ENCODE peak calls at places on chromosomes 12 and 14, in five cellular contexts. X is T-helper 9 cell, Q is activated T-cell treated with anti-CD3 and anti-CD28 coated beads for 1 hour, I is RPMI7951, A is kidney epithelial cell. W is an unnamed sample.

GRCh38 chr12:30882706-30883105 is 43.8 kb upstream of the TSPAN11 start:
- DNase-seq in A (no peak), I (peak), Q (no peak), X (no peak), W (no peak)

GRCh38 chr12:78403681-78404080 is 460.9 kb upstream of the SYT1 start:
- DNase-seq in I (peak), Q (no peak), A (peak), X (no peak), W (no peak)

GRCh38 chr12:127640181-127640886 is 626.6 kb upstream of the TMEM132C start:
- DNase-seq in A (no peak), I (peak), X (no peak), Q (no peak), W (no peak)

GRCh38 chr12:127774828-127775227 is 492.1 kb upstream of the TMEM132C start:
- DNase-seq in A (no peak), X (no peak), Q (no peak), I (no peak), W (no peak)

GRCh38 chr14:96091149-96091693 is 52.1 kb downstream of the C14orf132 start:
- DNase-seq in X (no peak), A (no peak), Q (no peak), I (no peak), W (no peak)

GRCh38 chr12:44972746-44973421 is 78.0 kb downstream of the DBX2 start:
- DNase-seq in Q (no peak), I (peak), X (no peak), A (no peak), W (no peak)

GRCh38 chr12:127172857-127173256 is 1094.1 kb upstream of the TMEM132C start:
- DNase-seq in X (no peak), I (no peak), Q (no peak), A (no peak), W (no peak)

GRCh38 chr12:5522358-5523335 is 90.7 kb downstream of the NTF3 start:
- DNase-seq in I (no peak), Q (no peak), X (no peak), A (no peak), W (no peak)

GRCh38 chr12:50024804-50025186 is 499 bp downstream of the RACGAP1 start:
- DNase-seq in I (peak), X (no peak), Q (no peak), A (no peak), W (no peak)

GRCh38 chr12:80659512-80660094 is 47.8 kb upstream of the MYF6 start:
- DNase-seq in I (no peak), Q (no peak), A (no peak), X (no peak), W (no peak)

GRCh38 chr14:21056520-21057163 is 980 bp upstream of the RNASE8 start:
- DNase-seq in X (no peak), Q (no peak), A (no peak), I (peak), W (no peak)

GRCh38 chr14:99420711-99421110 is 59.9 kb downstream of the SETD3 start:
- DNase-seq in A (no peak), I (no peak), Q (no peak), X (no peak), W (no peak)

GRCh38 chr12:111777345-111778045 is 10.8 kb downstream of the ALDH2 start:
- DNase-seq in X (no peak), A (no peak), Q (no peak), I (no peak), W (no peak)

GRCh38 chr12:77202457-77203060 is 137.2 kb upstream of the E2F7 start:
- DNase-seq in Q (no peak), I (no peak), A (no peak), X (no peak), W (no peak)

GRCh38 chr12:46661161-46661845 is 164.5 kb downstream of the SLC38A4 start:
- DNase-seq in Q (no peak), I (peak), A (peak), X (no peak), W (no peak)

GRCh38 chr12:50507474-50507838 is 2.7 kb downstream of the DIP2B start:
- DNase-seq in Q (no peak), I (no peak), A (no peak), X (no peak), W (no peak)

GRCh38 chr14:58077621-58078020 is 74.4 kb downstream of the ARMH4 start:
- DNase-seq in Q (no peak), X (no peak), A (peak), I (peak), W (no peak)

GRCh38 chr12:34603382-34604035 is 581.2 kb downstream of the ALG10 start:
- DNase-seq in I (no peak), A (no peak), Q (no peak), X (no peak), W (no peak)

GRCh38 chr12:1870086-1870485 is 48.4 kb downstream of the CACNA2D4 start:
- DNase-seq in I (no peak), A (no peak), Q (no peak), X (no peak), W (no peak)

GRCh38 chr12:82449179-82449578 is 90.8 kb downstream of the METTL25 start:
- DNase-seq in A (no peak), X (no peak), Q (no peak), I (no peak), W (no peak)

GRCh38 chr14:78227466-78228077 is 57.4 kb downstream of the NRXN3 start:
- DNase-seq in X (no peak), Q (no peak), I (no peak), A (no peak), W (no peak)

GRCh38 chr14:106831322-106831720 is 1304.9 kb downstream of the TMEM121 start:
- DNase-seq in A (no peak), X (peak), Q (peak), I (no peak), W (peak)

GRCh38 chr12:124847675-124848074 is 16.0 kb downstream of the SCARB1 start:
- DNase-seq in I (peak), A (no peak), Q (no peak), X (no peak), W (no peak)

GRCh38 chr12:57893460-57894353 is 47.2 kb upstream of the CTDSP2 start:
- DNase-seq in Q (no peak), A (no peak), X (no peak), I (peak), W (no peak)

GRCh38 chr14:57833304-57833703 is 32.6 kb downstream of the SLC35F4 start:
- DNase-seq in Q (no peak), I (peak), A (peak), X (no peak), W (no peak)

GRCh38 chr12:108567388-108567787 is 5.0 kb downstream of the ISCU start:
- DNase-seq in I (no peak), X (no peak), A (no peak), Q (no peak), W (no peak)

GRCh38 chr12:108634225-108634795 is 616 bp upstream of the SELPLG start:
- DNase-seq in I (peak), X (no peak), A (no peak), Q (no peak), W (peak)

GRCh38 chr14:91230363-91231035 is 14.0 kb downstream of the GPR68 start:
- DNase-seq in I (peak), X (no peak), A (no peak), Q (no peak), W (no peak)

W was measured in effector CD8-positive, alpha-beta T cell.